ENCODE peak calls at places on chromosomes 2 and 18, in six cellular contexts. F is GM12878, M is K562, J is HCT116, O is HepG2, V is H1. R is an unnamed sample.

GRCh38 chr2:133146893-133147292 is 421.4 kb downstream of the NCKAP5 start:
- DNase-seq in F (no peak), M (no peak), J (no peak), O (no peak), V (no peak), R (no peak)

GRCh38 chr2:42227491-42227890 is 58.3 kb downstream of the EML4 start:
- DNase-seq in F (no peak), M (no peak), J (no peak), O (peak), V (no peak), R (no peak)

GRCh38 chr2:230701308-230701707 is 11.3 kb upstream of the CAB39 start:
- DNase-seq in F (no peak), M (no peak), J (no peak), O (no peak), V (no peak), R (no peak)

GRCh38 chr2:28004086-28004485 is 113.6 kb downstream of the BABAM2 start:
- DNase-seq in F (no peak), M (no peak), J (no peak), O (no peak), V (no peak), R (no peak)

GRCh38 chr2:25276569-25277465 is 64.9 kb downstream of the DNMT3A start:
- DNase-seq in F (no peak), M (peak), J (no peak), O (no peak), V (peak), R (peak)

GRCh38 chr2:36489296-36489695 is 108.7 kb downstream of the FEZ2 start:
- DNase-seq in F (no peak), M (no peak), J (no peak), O (no peak), V (no peak), R (no peak)

GRCh38 chr2:88753833-88754584 is 62.5 kb downstream of the RPIA start:
- DNase-seq in F (peak), M (peak), J (no peak), O (no peak), V (no peak), R (no peak)

GRCh38 chr2:119723784-119724467 is 35.8 kb upstream of the PTPN4 start:
- DNase-seq in F (no peak), M (no peak), J (no peak), O (peak), V (no peak), R (no peak)

GRCh38 chr2:40248294-40248693 is 203.6 kb downstream of the SLC8A1 start:
- DNase-seq in F (no peak), M (no peak), J (no peak), O (peak), V (no peak), R (no peak)

GRCh38 chr18:45764000-45764686 is 40.2 kb downstream of the SLC14A1 start:
- DNase-seq in F (no peak), M (no peak), J (no peak), O (no peak), V (no peak), R (no peak)
- TF ChIP-seq MAX in F (no peak), M (no peak), J (no peak), O (no peak), V (no peak), R (no peak)

DNA sequence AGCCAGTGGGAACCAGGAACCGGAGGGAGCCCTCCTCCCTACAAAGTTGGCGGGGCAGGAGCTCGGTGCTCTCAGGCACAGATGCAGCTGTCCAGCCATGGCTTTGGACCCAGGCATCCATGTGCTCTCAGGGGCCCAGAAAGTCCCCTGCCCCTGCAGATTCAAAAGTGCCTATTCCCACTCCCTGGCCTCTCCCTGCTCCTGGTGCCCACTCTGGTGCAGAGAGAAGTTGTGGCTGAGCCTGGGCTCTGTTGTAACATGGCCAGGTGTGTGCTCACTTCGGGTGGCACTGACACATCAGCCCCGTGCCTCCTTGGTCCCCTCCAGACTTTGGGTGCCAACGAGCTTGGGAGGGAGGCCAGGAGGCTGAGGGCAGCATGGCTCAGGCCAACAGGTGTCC is 315.8 kb upstream of the KYNU start:
- DNase-seq in F (no peak), M (no peak), J (no peak), O (no peak), V (no peak), R (no peak)
- TF ChIP-seq YY1 in F (no peak), M (no peak), J (no peak), O (no peak), V (no peak), R (no peak)

GRCh38 chr2:102484310-102485061 is 11.5 kb downstream of the SLC9A4 start:
- DNase-seq in F (no peak), M (no peak), J (no peak), O (no peak), V (no peak), R (no peak)
- TF ChIP-seq MAX in F (no peak), M (no peak), J (no peak), O (no peak), V (no peak), R (no peak)

GRCh38 chr2:221467610-221468009 is 104.5 kb downstream of the EPHA4 start:
- DNase-seq in F (no peak), M (no peak), J (no peak), O (no peak), V (no peak), R (no peak)

GRCh38 chr2:221468288-221468687 is 103.8 kb downstream of the EPHA4 start:
- DNase-seq in F (no peak), M (no peak), J (no peak), O (no peak), V (peak), R (no peak)

GRCh38 chr2:221461911-221462310 is 110.2 kb downstream of the EPHA4 start:
- DNase-seq in F (no peak), M (no peak), J (no peak), O (no peak), V (no peak), R (no peak)

GRCh38 chr2:221463235-221463896 is 108.7 kb downstream of the EPHA4 start:
- DNase-seq in F (no peak), M (no peak), J (no peak), O (no peak), V (no peak), R (no peak)

GRCh38 chr2:221465776-221466175 is 106.3 kb downstream of the EPHA4 start:
- DNase-seq in F (peak), M (no peak), J (no peak), O (no peak), V (no peak), R (no peak)
- TF ChIP-seq YY1 in F (no peak), M (no peak), J (no peak), O (no peak), V (no peak), R (no peak)

GRCh38 chr2:3443685-3444084 is 64.2 kb downstream of the TRAPPC12 start:
- DNase-seq in F (no peak), M (no peak), J (no peak), O (no peak), V (peak), R (no peak)
- TF ChIP-seq MAX in F (no peak), M (no peak), J (no peak), O (no peak), V (no peak), R (no peak)

GRCh38 chr18:32769242-32770180 is 3.3 kb downstream of the KLHL14 start:
- DNase-seq in F (no peak), M (no peak), J (no peak), O (peak), V (peak), R (peak)
- TF ChIP-seq YY1 in F (no peak), M (no peak), J (no peak), O (peak), V (peak), R (no peak)

R was measured in SK-N-SH.